ENCODE peak calls at places on chromosomes 13 and 19, in five cellular contexts. P is endothelial cell of umbilical vein, E is ovary, Y is cardiac fibroblast, S is kidney epithelial cell. D is an unnamed sample.

GRCh38 chr19:42471554-42472249 is 29.0 kb upstream of the CXCL17 start:
- DNase-seq in P (no peak), E (no peak), Y (no peak), S (no peak), D (no peak)

GRCh38 chr19:351976-352625 is 7.5 kb upstream of the MIER2 start:
- DNase-seq in P (no peak), E (no peak), Y (no peak), S (no peak), D (no peak)

GRCh38 chr13:29707876-29708543 is 112.5 kb upstream of the SLC7A1 start:
- DNase-seq in P (peak), E (no peak), Y (peak), S (no peak), D (peak)

GRCh38 chr13:37011788-37012187 is 11.2 kb downstream of the EXOSC8 start:
- DNase-seq in P (no peak), E (no peak), Y (peak), S (no peak), D (no peak)

GRCh38 chr19:54279441-54279962 is 1.4 kb downstream of the LILRB2 start:
- DNase-seq in P (no peak), E (no peak), Y (no peak), S (no peak), D (no peak)

GRCh38 chr19:15320118-15320517 is 12.2 kb downstream of the BRD4 start:
- DNase-seq in P (no peak), E (no peak), Y (peak), S (no peak), D (no peak)

GRCh38 chr13:53520132-53520531 is 491.5 kb downstream of the OLFM4 start:
- DNase-seq in P (no peak), E (no peak), Y (no peak), S (no peak), D (no peak)

GRCh38 chr13:29583073-29583785 is 12.3 kb downstream of the SLC7A1 start:
- DNase-seq in P (no peak), E (no peak), Y (no peak), S (peak), D (no peak)

GRCh38 chr13:26200811-26201210 is 21.3 kb downstream of the RNF6 start:
- DNase-seq in P (no peak), E (no peak), Y (no peak), S (no peak), D (no peak)

GRCh38 chr13:100497394-100497793 is 91.2 kb downstream of the GGACT start:
- DNase-seq in P (peak), E (no peak), Y (peak), S (no peak), D (no peak)

GRCh38 chr13:47892374-47892773 is 108.7 kb downstream of the SUCLA2 start:
- DNase-seq in P (no peak), E (no peak), Y (no peak), S (no peak), D (no peak)

GRCh38 chr19:32594021-32594420 is 13.0 kb downstream of the PDCD5 start:
- DNase-seq in P (no peak), E (no peak), Y (no peak), S (no peak), D (no peak)

GRCh38 chr13:77390391-77390790 is 63.5 kb upstream of the MYCBP2 start:
- DNase-seq in P (no peak), E (no peak), Y (no peak), S (no peak), D (no peak)

GRCh38 chr19:49565261-49565660 is 15.1 kb downstream of the NOSIP start:
- DNase-seq in P (no peak), E (no peak), Y (peak), S (no peak), D (no peak)

GRCh38 chr13:42990147-42990990 is 1.7 kb downstream of the EPSTI1 start:
- DNase-seq in P (no peak), E (no peak), Y (peak), S (no peak), D (no peak)

GRCh38 chr19:32287811-32288227 is 57.6 kb upstream of the ZNF507 start:
- DNase-seq in P (peak), E (peak), Y (peak), S (no peak), D (peak)

GRCh38 chr19:48319647-48320537 is 5.5 kb upstream of the EMP3 start:
- DNase-seq in P (peak), E (peak), Y (peak), S (no peak), D (no peak)

GRCh38 chr19:51094696-51095279 is 12.1 kb upstream of the KLK14 start:
- DNase-seq in P (peak), E (peak), Y (peak), S (no peak), D (no peak)

GRCh38 chr19:42132851-42133528 is 744 bp upstream of the POU2F2 start:
- DNase-seq in P (peak), E (peak), Y (peak), S (no peak), D (peak)

GRCh38 chr19:43503501-43504425 is 783 bp downstream of the PHLDB3 start:
- DNase-seq in P (peak), E (peak), Y (peak), S (no peak), D (peak)

GRCh38 chr13:97194473-97194872 is 27.7 kb upstream of the MBNL2 start:
- DNase-seq in P (peak), E (no peak), Y (peak), S (peak), D (no peak)

GRCh38 chr19:15453906-15454305 is 4.2 kb upstream of the WIZ start:
- DNase-seq in P (no peak), E (no peak), Y (no peak), S (no peak), D (no peak)

GRCh38 chr19:1247747-1248453 is 483 bp upstream of the MIDN start:
- DNase-seq in P (peak), E (peak), Y (peak), S (no peak), D (no peak)

GRCh38 chr19:35044317-35045117 is 3.0 kb downstream of the HPN start:
- DNase-seq in P (peak), E (peak), Y (peak), S (no peak), D (peak)

GRCh38 chr13:113665582-113666323 is 1.3 kb upstream of the GRK1 start:
- DNase-seq in P (no peak), E (peak), Y (no peak), S (no peak), D (no peak)

GRCh38 chr19:13835791-13836723 is 40.8 kb downstream of the ZSWIM4 start:
- DNase-seq in P (no peak), E (no peak), Y (peak), S (no peak), D (no peak)

GRCh38 chr13:49253997-49254396 is 6.3 kb downstream of the CDADC1 start:
- DNase-seq in P (peak), E (no peak), Y (no peak), S (no peak), D (peak)

GRCh38 chr13:80082396-80083096 is 258.4 kb downstream of the SPRY2 start:
- DNase-seq in P (peak), E (no peak), Y (peak), S (peak), D (no peak)

GRCh38 chr13:49443327-49443688 is 556 bp downstream of the CAB39L start:
- DNase-seq in P (peak), E (no peak), Y (peak), S (no peak), D (no peak)

GRCh38 chr19:46723471-46723870 is 6.6 kb upstream of the PRKD2 start:
- DNase-seq in P (no peak), E (no peak), Y (no peak), S (no peak), D (no peak)
- H3K4me3 ChIP-seq in P (no peak), E (no peak), Y (no peak), S (no peak), D (no peak)

GRCh38 chr13:23570931-23571330 is 719 bp downstream of the TNFRSF19 start:
- DNase-seq in P (no peak), E (no peak), Y (no peak), S (no peak), D (no peak)

GRCh38 chr13:23567792-23568480 is 2.3 kb upstream of the TNFRSF19 start:
- DNase-seq in P (no peak), E (no peak), Y (no peak), S (no peak), D (no peak)

GRCh38 chr13:23572836-23573235 is 2.6 kb downstream of the TNFRSF19 start:
- DNase-seq in P (no peak), E (no peak), Y (no peak), S (no peak), D (no peak)

GRCh38 chr13:23574421-23574820 is 4.2 kb downstream of the TNFRSF19 start:
- DNase-seq in P (no peak), E (no peak), Y (no peak), S (no peak), D (no peak)

GRCh38 chr13:23570099-23570926 is at the start of gene TNFRSF19:
- DNase-seq in P (peak), E (no peak), Y (peak), S (peak), D (no peak)
- H3K4me3 ChIP-seq in P (no peak), E (no peak), Y (no peak), S (peak), D (no peak)

DNA sequence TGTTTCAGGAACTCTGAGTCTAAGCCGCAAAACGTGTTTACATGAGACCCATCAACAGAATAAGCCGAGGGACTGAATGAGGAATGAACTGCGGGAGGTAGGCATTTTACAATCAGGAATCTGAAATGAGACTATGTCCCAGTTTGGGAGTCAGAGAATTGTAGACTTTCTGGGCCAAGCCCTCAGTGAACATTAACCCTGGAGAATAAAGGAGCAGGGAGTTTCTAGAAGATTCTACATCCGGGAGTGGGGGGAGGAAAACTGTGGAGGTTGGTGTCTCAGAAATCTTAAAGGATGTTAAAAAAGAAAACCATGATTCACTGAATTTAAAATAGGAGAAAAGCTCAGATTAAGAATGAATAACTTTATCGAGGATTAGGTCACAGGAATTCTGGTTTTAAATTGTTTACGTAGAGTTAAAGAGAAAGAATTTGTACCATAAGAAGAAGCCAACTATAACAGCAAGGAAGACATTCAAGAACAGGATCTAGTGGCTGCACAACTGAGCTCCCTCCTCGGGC is 18.5 kb downstream of the RFX2 start:
- DNase-seq in P (no peak), E (no peak), Y (no peak), S (no peak), D (no peak)
- H3K4me3 ChIP-seq in P (no peak), E (peak), Y (no peak), S (no peak), D (no peak)

GRCh38 chr19:12749938-12750521 is 1.6 kb upstream of the BEST2 start:
- DNase-seq in P (no peak), E (no peak), Y (peak), S (no peak), D (no peak)
- H3K4me3 ChIP-seq in P (no peak), E (no peak), Y (no peak), S (no peak), D (no peak)

DNA sequence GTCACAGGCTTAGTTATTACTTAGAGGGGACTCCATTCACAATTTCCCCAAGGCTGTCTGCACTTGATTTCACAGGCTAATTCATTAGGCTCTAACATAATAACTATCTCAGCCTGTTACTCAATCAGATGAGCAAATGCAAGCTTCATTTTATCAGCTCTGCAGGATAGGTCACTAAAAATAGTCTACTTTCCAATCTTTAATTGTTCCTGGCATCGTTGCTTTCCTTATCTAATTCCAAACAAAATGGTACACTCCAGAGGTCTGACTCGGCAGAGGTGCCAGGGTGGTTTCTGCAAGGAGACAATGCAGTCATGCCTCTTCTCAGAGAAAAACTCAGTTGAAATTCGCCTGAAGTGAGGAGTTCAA is 69.8 kb upstream of the SLC15A1 start:
- DNase-seq in P (no peak), E (no peak), Y (peak), S (no peak), D (no peak)
- H3K4me3 ChIP-seq in P (no peak), E (no peak), Y (no peak), S (no peak), D (no peak)

GRCh38 chr19:46620267-46620666 is 4.6 kb downstream of the PTGIR start:
- DNase-seq in P (no peak), E (no peak), Y (no peak), S (no peak), D (no peak)

GRCh38 chr19:46623915-46624502 is 880 bp downstream of the PTGIR start:
- DNase-seq in P (no peak), E (no peak), Y (no peak), S (no peak), D (no peak)

GRCh38 chr19:46620716-46621115 is 4.2 kb downstream of the PTGIR start:
- DNase-seq in P (no peak), E (no peak), Y (peak), S (no peak), D (no peak)

GRCh38 chr19:46621191-46622117 is 3.4 kb downstream of the PTGIR start:
- DNase-seq in P (no peak), E (no peak), Y (no peak), S (no peak), D (no peak)

DNA sequence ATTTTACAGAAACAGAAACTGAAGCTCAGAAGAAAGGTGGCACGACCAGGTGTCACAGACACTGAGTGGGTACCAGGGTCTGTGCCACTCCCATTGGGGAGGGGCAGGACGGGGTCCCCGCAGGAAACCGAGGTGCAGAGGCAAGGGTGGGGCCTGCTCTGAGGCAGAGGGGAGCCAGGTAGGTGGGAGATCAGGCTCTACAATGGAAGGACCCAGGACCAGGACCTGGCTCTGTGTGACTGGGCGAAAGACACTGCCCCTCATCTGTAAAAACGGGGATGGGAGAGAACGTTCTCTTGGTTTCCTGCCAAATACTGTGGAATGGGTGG is 2.8 kb downstream of the PTGIR start:
- DNase-seq in P (no peak), E (no peak), Y (no peak), S (no peak), D (no peak)
- H3K4me3 ChIP-seq in P (no peak), E (no peak), Y (peak), S (no peak), D (no peak)